ENCODE peak calls at places on chromosomes 2 and 18, in six cellular contexts. One of them, this sample, is unnamed.

GRCh38 chr2:180520206-180520605 is 460.2 kb upstream of the UBE2E3 start:
- DNase-seq in IMR-90: peak; percentile 18
- DNase-seq in neuronal stem cell: no peak
- DNase-seq in H1: no peak
- DNase-seq in trophoblast cell: no peak
- DNase-seq in mesenchymal stem cell: peak; percentile 45
- DNase-seq in this sample: no peak

GRCh38 chr2:28639836-28640235 is 111.8 kb upstream of the PPP1CB start:
- DNase-seq in IMR-90: no peak
- DNase-seq in neuronal stem cell: no peak
- DNase-seq in H1: no peak
- DNase-seq in trophoblast cell: peak; percentile 98
- DNase-seq in mesenchymal stem cell: no peak
- DNase-seq in this sample: no peak

GRCh38 chr2:47086571-47086970 is 68.5 kb downstream of the STPG4 start:
- DNase-seq in IMR-90: no peak
- DNase-seq in neuronal stem cell: no peak
- DNase-seq in H1: no peak
- DNase-seq in trophoblast cell: no peak
- DNase-seq in mesenchymal stem cell: peak; percentile 81
- DNase-seq in this sample: no peak

GRCh38 chr2:88355486-88355885 is 97.0 kb downstream of the FOXI3 start:
- DNase-seq in IMR-90: no peak
- DNase-seq in neuronal stem cell: no peak
- DNase-seq in H1: no peak
- DNase-seq in trophoblast cell: no peak
- DNase-seq in mesenchymal stem cell: no peak
- DNase-seq in this sample: peak; percentile 43

GRCh38 chr2:56008661-56009411 is 85.3 kb upstream of the EFEMP1 start:
- DNase-seq in IMR-90: peak; percentile 89
- DNase-seq in neuronal stem cell: peak; percentile 86
- DNase-seq in H1: peak; percentile 62
- DNase-seq in trophoblast cell: no peak
- DNase-seq in mesenchymal stem cell: peak; percentile 82
- DNase-seq in this sample: peak; percentile 81

GRCh38 chr18:26764584-26764983 is 100.9 kb downstream of the AQP4 start:
- DNase-seq in IMR-90: no peak
- DNase-seq in neuronal stem cell: no peak
- DNase-seq in H1: no peak
- DNase-seq in trophoblast cell: peak; percentile 58
- DNase-seq in mesenchymal stem cell: no peak
- DNase-seq in this sample: no peak

GRCh38 chr2:506866-507265 is 170.3 kb downstream of the TMEM18 start:
- DNase-seq in IMR-90: no peak
- DNase-seq in neuronal stem cell: no peak
- DNase-seq in H1: peak; percentile 26
- DNase-seq in trophoblast cell: no peak
- DNase-seq in mesenchymal stem cell: no peak
- DNase-seq in this sample: no peak

GRCh38 chr2:16481342-16481741 is 184.3 kb downstream of the CYRIA start:
- DNase-seq in IMR-90: no peak
- DNase-seq in neuronal stem cell: no peak
- DNase-seq in H1: no peak
- DNase-seq in trophoblast cell: peak; percentile 58
- DNase-seq in mesenchymal stem cell: no peak
- DNase-seq in this sample: no peak

GRCh38 chr2:206275274-206276160 is 1.1 kb downstream of the ZDBF2 start:
- DNase-seq in IMR-90: peak; percentile 53
- DNase-seq in neuronal stem cell: no peak
- DNase-seq in H1: no peak
- DNase-seq in trophoblast cell: peak; percentile 58
- DNase-seq in mesenchymal stem cell: peak; percentile 82
- DNase-seq in this sample: no peak

GRCh38 chr2:241768251-241768711 is 8.3 kb upstream of the GAL3ST2 start:
- DNase-seq in IMR-90: no peak
- DNase-seq in neuronal stem cell: no peak
- DNase-seq in H1: peak; percentile 44
- DNase-seq in trophoblast cell: no peak
- DNase-seq in mesenchymal stem cell: no peak
- DNase-seq in this sample: no peak

GRCh38 chr2:151417650-151418049 is 7.9 kb downstream of the RIF1 start:
- DNase-seq in IMR-90: no peak
- DNase-seq in neuronal stem cell: no peak
- DNase-seq in H1: no peak
- DNase-seq in trophoblast cell: no peak
- DNase-seq in mesenchymal stem cell: no peak
- DNase-seq in this sample: no peak

DNA sequence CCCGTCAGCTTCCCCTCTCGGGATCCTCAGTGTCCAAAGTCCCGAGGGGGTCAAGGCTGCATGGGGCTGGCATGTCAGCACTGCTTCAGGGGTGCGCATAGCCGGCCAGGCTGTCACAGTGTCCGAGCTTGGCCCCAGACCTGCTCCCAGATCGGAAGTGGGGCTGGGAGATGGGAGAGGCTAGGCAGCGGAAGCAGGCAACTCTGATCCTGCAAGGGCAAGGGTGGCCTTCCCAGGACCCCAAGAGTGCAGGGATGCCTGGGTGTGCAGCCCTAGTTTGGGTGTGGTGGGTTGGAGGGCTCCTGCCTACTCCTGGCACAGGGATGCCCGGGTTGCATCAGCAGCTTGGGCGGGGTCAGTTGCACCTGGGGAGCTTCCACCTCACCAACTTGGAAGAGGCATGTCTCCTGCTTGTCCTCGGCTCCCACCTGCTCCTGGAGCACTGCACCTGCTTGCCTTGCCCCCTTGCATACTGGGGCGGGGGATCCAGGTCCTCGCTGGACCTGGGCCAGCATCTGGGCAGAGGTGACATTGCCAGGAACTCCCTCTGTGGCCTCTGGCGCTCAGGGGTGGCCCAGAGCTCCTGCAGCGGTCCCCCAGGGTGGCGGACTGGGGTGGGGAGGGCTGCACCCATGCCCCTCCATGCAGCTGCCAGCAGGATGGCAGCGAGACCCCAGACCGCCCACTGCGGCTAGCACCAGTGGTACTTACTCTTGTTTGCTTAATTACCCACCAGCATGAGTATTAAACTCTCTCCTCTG is 41.3 kb downstream of the CBLN2 start:
- DNase-seq in IMR-90: no peak
- DNase-seq in neuronal stem cell: no peak
- DNase-seq in H1: no peak
- DNase-seq in trophoblast cell: no peak
- DNase-seq in mesenchymal stem cell: no peak
- DNase-seq in this sample: no peak
- H4K8ac ChIP-seq in IMR-90: no peak overlapping the region
- H4K8ac ChIP-seq in neuronal stem cell: peak overlapping the region; percentile 43
- H4K8ac ChIP-seq in H1: no peak overlapping the region
- H4K8ac ChIP-seq in trophoblast cell: no peak overlapping the region
- H4K8ac ChIP-seq in mesenchymal stem cell: no peak overlapping the region
- H4K8ac ChIP-seq in this sample: no peak overlapping the region

DNA sequence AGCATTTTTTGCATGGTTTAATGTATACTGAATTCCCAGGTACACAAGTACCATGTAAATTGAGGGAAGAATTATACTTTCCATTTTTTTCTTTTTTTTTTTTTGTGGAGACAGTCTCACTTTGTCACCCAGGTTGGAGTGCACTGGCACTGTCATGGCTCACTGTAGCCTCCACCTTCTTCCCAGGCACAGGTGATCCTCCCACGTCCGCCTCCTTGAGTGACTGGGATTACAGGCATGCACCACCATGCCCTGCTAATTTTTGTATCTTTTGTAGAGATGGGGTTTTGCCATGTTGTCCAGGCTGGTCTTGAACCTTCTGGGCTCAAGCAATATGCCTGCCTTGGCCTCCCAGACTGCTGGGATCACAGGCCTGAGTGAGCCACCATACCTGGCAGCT is 3.8 kb downstream of the HSPE1 start:
- DNase-seq in IMR-90: no peak
- DNase-seq in neuronal stem cell: no peak
- DNase-seq in H1: no peak
- DNase-seq in trophoblast cell: no peak
- DNase-seq in mesenchymal stem cell: no peak
- DNase-seq in this sample: no peak
- H4K91ac ChIP-seq in IMR-90: no peak overlapping the region
- H4K91ac ChIP-seq in neuronal stem cell: no peak overlapping the region
- H4K91ac ChIP-seq in H1: no peak overlapping the region
- H4K91ac ChIP-seq in trophoblast cell: no peak overlapping the region
- H4K91ac ChIP-seq in mesenchymal stem cell: no peak overlapping the region
- H4K91ac ChIP-seq in this sample: no peak overlapping the region

DNA sequence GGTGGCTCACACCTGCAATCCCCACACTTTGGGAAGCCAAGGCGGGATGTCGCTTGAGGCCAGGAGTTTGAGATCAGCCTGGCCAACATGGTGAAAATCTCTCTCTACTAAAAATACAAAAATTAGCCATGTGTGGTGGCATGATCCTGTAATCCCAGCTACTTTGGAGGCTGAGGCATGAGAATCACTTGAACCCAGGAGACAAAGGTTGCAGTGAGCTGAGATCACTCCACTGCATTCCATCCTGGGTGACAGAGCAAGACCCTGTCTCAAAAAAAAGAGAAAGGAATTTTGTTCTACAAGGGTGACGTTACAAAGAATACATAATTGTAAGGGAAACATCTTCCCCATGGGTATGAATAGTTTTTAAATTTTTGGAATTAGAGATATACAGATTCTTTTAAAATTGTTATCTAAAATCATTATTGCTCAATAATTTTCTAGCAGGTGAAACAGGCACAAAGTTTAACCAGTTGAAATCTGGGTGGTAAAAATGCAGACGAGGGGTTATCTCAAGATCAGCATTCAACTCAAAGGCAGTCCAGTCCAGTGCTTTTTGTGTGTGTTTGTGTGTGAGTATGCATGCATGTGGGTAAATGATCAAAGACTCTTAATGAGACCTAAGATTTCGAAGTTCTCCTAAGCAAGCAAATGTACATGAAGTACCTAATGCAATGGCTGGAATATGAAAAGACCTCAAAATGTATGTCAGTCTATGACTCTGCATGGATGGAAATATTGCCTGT is 150.8 kb upstream of the L3MBTL4 start:
- DNase-seq in IMR-90: no peak
- DNase-seq in neuronal stem cell: no peak
- DNase-seq in H1: no peak
- DNase-seq in trophoblast cell: peak; percentile 94
- DNase-seq in mesenchymal stem cell: no peak
- DNase-seq in this sample: no peak
- H3K4ac ChIP-seq in IMR-90: no peak overlapping the region
- H3K4ac ChIP-seq in neuronal stem cell: no peak overlapping the region
- H3K4ac ChIP-seq in H1: no peak overlapping the region
- H3K4ac ChIP-seq in trophoblast cell: peak overlapping the region; percentile 34
- H3K4ac ChIP-seq in mesenchymal stem cell: no peak overlapping the region
- H3K4ac ChIP-seq in this sample: no peak overlapping the region

GRCh38 chr18:55401638-55402191 is 186.3 kb downstream of the TCF4 start:
- DNase-seq in IMR-90: peak; percentile 87
- DNase-seq in neuronal stem cell: peak; percentile 38
- DNase-seq in H1: no peak
- DNase-seq in trophoblast cell: peak; percentile 72
- DNase-seq in mesenchymal stem cell: peak; percentile 89
- DNase-seq in this sample: peak; percentile 69
- H4K8ac ChIP-seq in IMR-90: peak overlapping the region; percentile 59
- H4K8ac ChIP-seq in neuronal stem cell: no peak overlapping the region
- H4K8ac ChIP-seq in H1: no peak overlapping the region
- H4K8ac ChIP-seq in trophoblast cell: peak overlapping the region; percentile 47
- H4K8ac ChIP-seq in mesenchymal stem cell: peak overlapping the region; percentile 72
- H4K8ac ChIP-seq in this sample: no peak overlapping the region

GRCh38 chr2:197073270-197073669 is 146.8 kb upstream of the PGAP1 start:
- DNase-seq in IMR-90: no peak
- DNase-seq in neuronal stem cell: no peak
- DNase-seq in H1: no peak
- DNase-seq in trophoblast cell: no peak
- DNase-seq in mesenchymal stem cell: no peak
- DNase-seq in this sample: no peak

GRCh38 chr2:197071790-197072436 is 145.4 kb upstream of the PGAP1 start:
- DNase-seq in IMR-90: no peak
- DNase-seq in neuronal stem cell: no peak
- DNase-seq in H1: no peak
- DNase-seq in trophoblast cell: no peak
- DNase-seq in mesenchymal stem cell: no peak
- DNase-seq in this sample: no peak

GRCh38 chr2:197072533-197072932 is 146.0 kb upstream of the PGAP1 start:
- DNase-seq in IMR-90: peak; percentile 37
- DNase-seq in neuronal stem cell: no peak
- DNase-seq in H1: no peak
- DNase-seq in trophoblast cell: no peak
- DNase-seq in mesenchymal stem cell: no peak
- DNase-seq in this sample: no peak

GRCh38 chr2:197073701-197074433 is 147.4 kb upstream of the PGAP1 start:
- DNase-seq in IMR-90: no peak
- DNase-seq in neuronal stem cell: no peak
- DNase-seq in H1: no peak
- DNase-seq in trophoblast cell: no peak
- DNase-seq in mesenchymal stem cell: no peak
- DNase-seq in this sample: no peak

GRCh38 chr2:197071213-197071612 is 144.7 kb upstream of the PGAP1 start:
- DNase-seq in IMR-90: no peak
- DNase-seq in neuronal stem cell: no peak
- DNase-seq in H1: no peak
- DNase-seq in trophoblast cell: no peak
- DNase-seq in mesenchymal stem cell: no peak
- DNase-seq in this sample: no peak
- H4K91ac ChIP-seq in IMR-90: no peak overlapping the region
- H4K91ac ChIP-seq in neuronal stem cell: no peak overlapping the region
- H4K91ac ChIP-seq in H1: no peak overlapping the region
- H4K91ac ChIP-seq in trophoblast cell: no peak overlapping the region
- H4K91ac ChIP-seq in mesenchymal stem cell: no peak overlapping the region
- H4K91ac ChIP-seq in this sample: no peak overlapping the region

GRCh38 chr18:73240899-73241298 is 373.1 kb upstream of the NETO1 start:
- DNase-seq in IMR-90: no peak
- DNase-seq in neuronal stem cell: no peak
- DNase-seq in H1: no peak
- DNase-seq in trophoblast cell: no peak
- DNase-seq in mesenchymal stem cell: no peak
- DNase-seq in this sample: no peak
- H3K4ac ChIP-seq in IMR-90: no peak overlapping the region
- H3K4ac ChIP-seq in neuronal stem cell: no peak overlapping the region
- H3K4ac ChIP-seq in H1: no peak overlapping the region
- H3K4ac ChIP-seq in trophoblast cell: no peak overlapping the region
- H3K4ac ChIP-seq in mesenchymal stem cell: no peak overlapping the region
- H3K4ac ChIP-seq in this sample: no peak overlapping the region

DNA sequence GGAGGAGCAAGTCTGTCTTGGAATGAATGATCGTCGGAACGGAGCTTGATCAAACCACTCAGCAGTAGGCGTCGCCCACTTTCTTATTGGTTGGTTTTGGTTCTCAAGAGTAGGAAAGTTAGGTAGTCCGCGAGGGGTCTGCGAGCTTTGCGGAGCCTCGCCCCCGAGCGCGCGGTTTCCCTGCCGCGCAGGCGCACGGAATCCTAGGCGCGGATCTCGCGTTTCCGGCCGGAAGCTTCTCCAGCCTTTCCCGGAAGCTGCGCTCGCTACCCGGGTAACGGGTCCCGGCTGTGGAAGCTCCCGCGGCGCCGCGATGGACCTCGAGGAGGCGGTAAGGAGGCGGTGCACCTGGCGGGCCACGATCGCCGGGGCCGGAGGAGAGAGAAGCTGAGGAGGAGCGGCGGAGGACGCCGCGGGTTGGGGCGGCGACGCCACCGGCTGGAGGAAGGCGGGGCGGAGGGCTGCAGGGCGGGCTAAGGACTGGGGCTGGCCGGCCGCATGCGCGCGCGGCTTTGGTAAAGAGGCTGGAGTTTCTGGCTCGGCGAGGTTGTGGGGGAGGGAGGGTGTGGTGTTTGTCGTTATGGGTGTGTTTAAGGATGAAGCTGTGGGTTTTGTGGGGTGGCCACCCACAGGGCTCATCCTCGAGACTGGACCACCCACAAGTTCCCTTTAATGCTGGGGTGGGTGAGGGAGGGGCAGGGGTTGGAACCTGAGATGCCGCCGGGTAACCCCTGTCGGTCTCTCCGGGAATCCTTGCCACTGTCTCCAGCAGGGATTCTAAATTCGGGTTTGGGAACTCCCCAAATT is at the start of gene TAF1B:
- DNase-seq in IMR-90: peak; percentile 88
- DNase-seq in neuronal stem cell: peak; percentile 95
- DNase-seq in H1: peak; percentile 93
- DNase-seq in trophoblast cell: peak; percentile 98
- DNase-seq in mesenchymal stem cell: peak; percentile 93
- DNase-seq in this sample: peak; percentile 95
- H4K8ac ChIP-seq in IMR-90: peak within 1 kb of the TSS; percentile 96
- H4K8ac ChIP-seq in neuronal stem cell: no peak within 1 kb of the TSS
- H4K8ac ChIP-seq in H1: peak within 1 kb of the TSS; percentile 69
- H4K8ac ChIP-seq in trophoblast cell: peak within 1 kb of the TSS; percentile 98
- H4K8ac ChIP-seq in mesenchymal stem cell: peak within 1 kb of the TSS; percentile 94
- H4K8ac ChIP-seq in this sample: no peak within 1 kb of the TSS